ENCODE peak calls at places on chromosomes 2 and 18, in five cellular contexts. J is mesenchymal stem cell, W is HCT116, K is mesendoderm, V is neuronal stem cell. F is an unnamed sample.

GRCh38 chr2:241774419-241775222 is 2.0 kb upstream of the GAL3ST2 start:
- DNase-seq in J (peak; percentile 20), W (peak; percentile 29), K (no peak), V (no peak), F (peak; percentile 33)

GRCh38 chr2:43222472-43223146 is 3.8 kb downstream of the ZFP36L2 start:
- DNase-seq in J (peak; percentile 56), W (no peak), K (no peak), V (no peak), F (peak; percentile 56)

GRCh38 chr18:34598136-34598635 is 111.9 kb upstream of the DTNA start:
- DNase-seq in J (no peak), W (no peak), K (no peak), V (no peak), F (peak; percentile 22)

GRCh38 chr2:207463433-207463832 is 66.3 kb upstream of the CREB1 start:
- DNase-seq in J (no peak), W (no peak), K (no peak), V (no peak), F (no peak)

GRCh38 chr2:105391058-105391627 is 7.7 kb downstream of the FHL2 start:
- DNase-seq in J (peak; percentile 54), W (no peak), K (no peak), V (no peak), F (no peak)

GRCh38 chr2:1032030-1032429 is 81.4 kb downstream of the SNTG2 start:
- DNase-seq in J (no peak), W (no peak), K (no peak), V (no peak), F (no peak)

GRCh38 chr2:121248766-121249343 is 36.1 kb downstream of the TFCP2L1 start:
- DNase-seq in J (no peak), W (no peak), K (no peak), V (no peak), F (no peak)

GRCh38 chr2:223315813-223316212 is 263.8 kb downstream of the KCNE4 start:
- DNase-seq in J (no peak), W (no peak), K (no peak), V (no peak), F (no peak)

GRCh38 chr2:225036431-225036830 is 5.8 kb downstream of the DOCK10 start:
- DNase-seq in J (no peak), W (no peak), K (no peak), V (no peak), F (no peak)

GRCh38 chr2:64586883-64587481 is 62.9 kb downstream of the AFTPH start:
- DNase-seq in J (peak; percentile 69), W (peak; percentile 34), K (peak; percentile 65), V (peak; percentile 35), F (peak; percentile 85)

GRCh38 chr2:191677091-191677645 is 768 bp upstream of the NABP1 start:
- DNase-seq in J (peak; percentile 92), W (no peak), K (peak; percentile 78), V (no peak), F (peak; percentile 87)

GRCh38 chr18:49582579-49582978 is 20.7 kb downstream of the LIPG start:
- DNase-seq in J (peak; percentile 32), W (no peak), K (no peak), V (no peak), F (peak; percentile 21)

GRCh38 chr2:111072220-111072871 is 48.4 kb upstream of the BCL2L11 start:
- DNase-seq in J (peak; percentile 72), W (no peak), K (no peak), V (no peak), F (peak; percentile 85)

GRCh38 chr18:7618821-7619410 is 51.8 kb downstream of the PTPRM start:
- DNase-seq in J (no peak), W (no peak), K (no peak), V (peak; percentile 39), F (peak; percentile 50)

GRCh38 chr2:156784034-156784433 is 347.9 kb downstream of the GPD2 start:
- DNase-seq in J (no peak), W (no peak), K (no peak), V (no peak), F (no peak)

GRCh38 chr2:242051440-242051839 is 181.9 kb downstream of the RTP5 start:
- DNase-seq in J (no peak), W (no peak), K (no peak), V (no peak), F (peak; percentile 37)

GRCh38 chr2:176133366-176133765 is 3.9 kb downstream of the HOXD8 start:
- DNase-seq in J (no peak), W (no peak), K (no peak), V (no peak), F (no peak)

GRCh38 chr18:34998677-34999076 is 42.5 kb upstream of the MAPRE2 start:
- DNase-seq in J (no peak), W (no peak), K (no peak), V (no peak), F (no peak)

GRCh38 chr18:75363446-75364225 is 63.9 kb downstream of the SMIM21 start:
- DNase-seq in J (no peak), W (no peak), K (no peak), V (no peak), F (peak; percentile 6)

GRCh38 chr2:100222844-100223243 is 80.5 kb upstream of the AFF3 start:
- DNase-seq in J (no peak), W (no peak), K (no peak), V (no peak), F (no peak)

GRCh38 chr18:62741118-62741566 is 25.8 kb downstream of the PHLPP1 start:
- DNase-seq in J (peak; percentile 91), W (peak; percentile 91), K (peak; percentile 93), V (no peak), F (no peak)

GRCh38 chr2:144522741-144523605 is 3.1 kb upstream of the ZEB2 start:
- DNase-seq in J (no peak), W (no peak), K (peak; percentile 84), V (no peak), F (peak; percentile 51)

GRCh38 chr18:59559528-59559927 is 137.7 kb downstream of the CCBE1 start:
- DNase-seq in J (no peak), W (no peak), K (no peak), V (no peak), F (no peak)

GRCh38 chr2:127162261-127163089 is 55.5 kb upstream of the BIN1 start:
- DNase-seq in J (no peak), W (no peak), K (no peak), V (no peak), F (no peak)

GRCh38 chr18:43277164-43277600 is at the start of gene SYT4:
- DNase-seq in J (peak; percentile 78), W (no peak), K (peak; percentile 96), V (peak; percentile 69), F (peak; percentile 65)

GRCh38 chr2:120221616-120222015 is 1.6 kb downstream of the TMEM185B start:
- DNase-seq in J (no peak), W (no peak), K (no peak), V (no peak), F (no peak)

GRCh38 chr18:75213610-75214009 is 3.0 kb downstream of the TSHZ1 start:
- DNase-seq in J (no peak), W (no peak), K (no peak), V (no peak), F (peak; percentile 47)

GRCh38 chr2:20443276-20443920 is 3.5 kb upstream of the RHOB start:
- DNase-seq in J (peak; percentile 60), W (no peak), K (peak; percentile 72), V (peak; percentile 44), F (peak; percentile 82)

GRCh38 chr18:3008546-3008945 is 4.4 kb downstream of the LPIN2 start:
- DNase-seq in J (peak; percentile 83), W (no peak), K (no peak), V (no peak), F (peak; percentile 51)

GRCh38 chr18:76977108-76977621 is 154.8 kb downstream of the ZNF236 start:
- DNase-seq in J (no peak), W (no peak), K (no peak), V (no peak), F (no peak)

GRCh38 chr2:196420143-196420542 is 219.4 kb upstream of the CCDC150 start:
- DNase-seq in J (no peak), W (no peak), K (no peak), V (no peak), F (no peak)

GRCh38 chr18:54269924-54270844 is 867 bp downstream of the POLI start:
- DNase-seq in J (peak; percentile 48), W (peak; percentile 68), K (peak; percentile 95), V (no peak), F (peak; percentile 54)

GRCh38 chr2:204673877-204674276 is 128.6 kb downstream of the PARD3B start:
- DNase-seq in J (peak; percentile 26), W (no peak), K (no peak), V (no peak), F (peak; percentile 45)

DNA sequence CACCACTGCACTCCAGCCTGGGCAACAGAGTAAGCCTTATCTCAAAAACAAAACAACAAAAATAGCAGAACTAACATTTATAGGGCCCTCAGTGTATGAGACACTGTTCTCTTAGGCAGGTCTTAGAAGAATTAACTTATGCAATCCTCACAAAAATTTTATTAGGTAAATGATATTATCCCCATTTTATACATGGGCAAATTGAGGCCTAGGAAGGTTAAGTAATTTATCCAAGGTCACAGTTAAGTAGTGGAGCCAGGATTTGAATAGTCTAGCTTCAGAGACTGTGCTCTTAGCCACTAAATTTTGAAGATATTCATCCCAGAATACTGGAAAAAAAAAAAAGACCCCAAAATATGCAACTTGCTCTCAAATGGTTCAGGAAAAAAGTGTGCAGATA is 16.4 kb upstream of the LCT start:
- DNase-seq in J (no peak), W (no peak), K (no peak), V (no peak), F (no peak)
- H3K36me3 ChIP-seq in J (peaks cover 3% of the 10 kb centered on the region), W (peaks cover 35% of the 10 kb centered on the region), K (peaks cover 6% of the 10 kb centered on the region), V (peaks cover 30% of the 10 kb centered on the region), F (peaks cover 30% of the 10 kb centered on the region)

DNA sequence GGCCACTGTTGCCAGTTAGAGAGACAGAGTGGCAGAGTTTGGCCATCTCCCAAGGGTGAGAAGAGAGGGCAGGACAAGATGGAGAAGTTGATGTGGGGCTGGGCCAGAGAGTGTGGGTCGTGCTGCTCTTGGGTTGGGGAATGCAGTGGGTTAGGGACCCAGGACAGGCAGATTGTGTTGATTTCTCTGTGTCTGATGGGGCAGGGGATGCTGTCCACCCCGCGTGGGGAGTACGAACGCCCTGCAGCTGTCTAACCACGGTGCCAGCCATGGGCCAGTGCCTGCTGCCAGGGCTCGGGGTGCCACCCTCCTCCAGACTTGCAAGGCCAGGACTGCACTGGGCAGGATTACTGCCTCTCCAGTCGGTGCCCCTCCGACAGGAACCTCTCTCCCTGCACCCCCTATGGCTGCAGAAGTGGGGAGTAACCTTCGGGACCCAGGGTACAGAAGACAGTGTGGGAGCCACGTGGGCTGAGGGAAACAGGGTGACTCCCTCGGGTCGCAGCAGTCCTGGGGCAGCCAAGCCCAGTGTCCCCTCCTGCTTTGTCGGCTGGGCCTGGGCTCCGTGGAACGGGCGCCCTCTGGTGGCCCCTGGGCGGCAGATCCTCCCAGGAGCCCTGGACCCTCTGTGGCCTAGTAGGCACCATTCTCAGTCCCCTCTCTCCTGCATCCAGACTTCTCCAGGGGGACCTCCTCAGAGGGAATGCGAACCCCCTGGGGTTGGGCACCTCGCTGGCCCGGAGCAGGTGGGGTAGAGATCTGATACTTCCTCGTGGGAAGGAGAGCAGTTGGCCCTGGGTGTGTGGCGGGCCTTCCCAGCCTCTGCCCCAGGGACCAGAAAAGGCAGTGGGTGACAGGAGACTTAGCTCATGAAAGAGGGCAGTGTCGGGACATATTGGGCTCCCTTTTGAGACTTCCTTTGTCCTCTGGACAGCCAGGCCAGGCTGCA is 2.7 kb downstream of the GPC1 start:
- DNase-seq in J (peak; percentile 67), W (peak; percentile 38), K (peak; percentile 66), V (peak; percentile 71), F (peak; percentile 89)
- H3K4me3 ChIP-seq in J (peak overlapping the region; percentile 79), W (peak overlapping the region; percentile 71), K (no peak overlapping the region), V (peak overlapping the region; percentile 18), F (peak overlapping the region; percentile 91)

GRCh38 chr2:25362564-25363145 is 20.9 kb upstream of the DNMT3A start:
- DNase-seq in J (no peak), W (no peak), K (no peak), V (no peak), F (no peak)
- H3K9ac ChIP-seq in J (peak overlapping the region; percentile 75), W (peak overlapping the region; percentile 46), K (no peak overlapping the region), V (no peak overlapping the region), F (peak overlapping the region; percentile 54)

GRCh38 chr2:70080597-70081200 is 6.6 kb upstream of the PCBP1 start:
- DNase-seq in J (no peak), W (no peak), K (no peak), V (no peak), F (no peak)
- H3K36me3 ChIP-seq in J (peaks cover 23% of the 10 kb centered on the region), W (peaks cover 31% of the 10 kb centered on the region), K (peaks cover 3% of the 10 kb centered on the region), V (peaks cover 22% of the 10 kb centered on the region), F (peaks cover 83% of the 10 kb centered on the region)